ENCODE peak calls at places on chromosome 20, in seven cellular contexts. One of them, this sample, is unnamed.

GRCh38 chr20:11178946-11179654 is 505.3 kb upstream of the JAG1 start:
- DNase-seq in esophagus squamous epithelium: no peak
- DNase-seq in endodermal cell: no peak
- DNase-seq in fibroblast of lung: peak; percentile 94
- DNase-seq in spleen: no peak
- DNase-seq in tibial artery: no peak
- DNase-seq in lower lobe of right lung: no peak
- DNase-seq in this sample: no peak

GRCh38 chr20:25987073-25987927 is 290.6 kb upstream of the ZNF337 start:
- DNase-seq in endodermal cell: peak; percentile 91
- DNase-seq in fibroblast of lung: peak; percentile 11
- DNase-seq in spleen: peak; percentile 81
- DNase-seq in esophagus squamous epithelium: no peak
- DNase-seq in lower lobe of right lung: peak; percentile 53
- DNase-seq in tibial artery: peak; percentile 66
- DNase-seq in this sample: peak; percentile 57

GRCh38 chr20:47309806-47310426 is 46.6 kb downstream of the ZMYND8 start:
- DNase-seq in spleen: no peak
- DNase-seq in esophagus squamous epithelium: no peak
- DNase-seq in lower lobe of right lung: no peak
- DNase-seq in endodermal cell: no peak
- DNase-seq in fibroblast of lung: no peak
- DNase-seq in tibial artery: peak; percentile 64
- DNase-seq in this sample: no peak

GRCh38 chr20:278181-278580 is 12.4 kb downstream of the C20orf96 start:
- DNase-seq in endodermal cell: no peak
- DNase-seq in tibial artery: peak; percentile 50
- DNase-seq in lower lobe of right lung: no peak
- DNase-seq in fibroblast of lung: no peak
- DNase-seq in esophagus squamous epithelium: no peak
- DNase-seq in spleen: no peak
- DNase-seq in this sample: no peak

GRCh38 chr20:58017237-58017969 is 211.1 kb downstream of the ANKRD60 start:
- DNase-seq in lower lobe of right lung: no peak
- DNase-seq in tibial artery: no peak
- DNase-seq in fibroblast of lung: peak; percentile 89
- DNase-seq in endodermal cell: peak; percentile 15
- DNase-seq in spleen: peak; percentile 72
- DNase-seq in esophagus squamous epithelium: no peak
- DNase-seq in this sample: no peak

GRCh38 chr20:23363257-23363649 is 1.3 kb downstream of the GZF1 start:
- DNase-seq in tibial artery: no peak
- DNase-seq in spleen: no peak
- DNase-seq in esophagus squamous epithelium: no peak
- DNase-seq in fibroblast of lung: no peak
- DNase-seq in lower lobe of right lung: no peak
- DNase-seq in endodermal cell: no peak
- DNase-seq in this sample: no peak

GRCh38 chr20:38290829-38291581 is 13.0 kb upstream of the BPI start:
- DNase-seq in endodermal cell: peak; percentile 89
- DNase-seq in fibroblast of lung: peak; percentile 83
- DNase-seq in esophagus squamous epithelium: no peak
- DNase-seq in spleen: no peak
- DNase-seq in lower lobe of right lung: no peak
- DNase-seq in tibial artery: peak; percentile 72
- DNase-seq in this sample: peak; percentile 14

GRCh38 chr20:58048096-58048702 is 180.3 kb downstream of the ANKRD60 start:
- DNase-seq in esophagus squamous epithelium: no peak
- DNase-seq in fibroblast of lung: peak; percentile 58
- DNase-seq in endodermal cell: peak; percentile 86
- DNase-seq in lower lobe of right lung: no peak
- DNase-seq in tibial artery: no peak
- DNase-seq in spleen: no peak
- DNase-seq in this sample: peak; percentile 2

GRCh38 chr20:58448958-58449357 is 59.9 kb downstream of the VAPB start:
- DNase-seq in lower lobe of right lung: no peak
- DNase-seq in fibroblast of lung: no peak
- DNase-seq in esophagus squamous epithelium: no peak
- DNase-seq in tibial artery: no peak
- DNase-seq in endodermal cell: peak; percentile 70
- DNase-seq in spleen: no peak
- DNase-seq in this sample: no peak

GRCh38 chr20:16256981-16257380 is 316.3 kb downstream of the KIF16B start:
- DNase-seq in spleen: no peak
- DNase-seq in lower lobe of right lung: no peak
- DNase-seq in esophagus squamous epithelium: no peak
- DNase-seq in tibial artery: no peak
- DNase-seq in fibroblast of lung: no peak
- DNase-seq in endodermal cell: peak; percentile 13
- DNase-seq in this sample: no peak

GRCh38 chr20:51425347-51426106 is 117.0 kb downstream of the NFATC2 start:
- DNase-seq in tibial artery: no peak
- DNase-seq in fibroblast of lung: no peak
- DNase-seq in spleen: peak; percentile 79
- DNase-seq in lower lobe of right lung: no peak
- DNase-seq in endodermal cell: no peak
- DNase-seq in esophagus squamous epithelium: no peak
- DNase-seq in this sample: no peak
- H3K4me1 ChIP-seq in tibial artery: peaks cover 17% of the 10 kb centered on the region
- H3K4me1 ChIP-seq in fibroblast of lung: no peaks in the 10 kb centered on the region
- H3K4me1 ChIP-seq in spleen: peaks cover 11% of the 10 kb centered on the region
- H3K4me1 ChIP-seq in lower lobe of right lung: peaks cover 18% of the 10 kb centered on the region
- H3K4me1 ChIP-seq in endodermal cell: no peaks in the 10 kb centered on the region
- H3K4me1 ChIP-seq in esophagus squamous epithelium: peaks cover 14% of the 10 kb centered on the region
- H3K4me1 ChIP-seq in this sample: peaks cover 36% of the 10 kb centered on the region

GRCh38 chr20:53513489-53514298 is 79.9 kb downstream of the ZNF217 start:
- DNase-seq in fibroblast of lung: peak; percentile 51
- DNase-seq in lower lobe of right lung: no peak
- DNase-seq in tibial artery: no peak
- DNase-seq in esophagus squamous epithelium: no peak
- DNase-seq in endodermal cell: no peak
- DNase-seq in spleen: no peak
- DNase-seq in this sample: no peak
- H3K36me3 ChIP-seq in fibroblast of lung: no peaks in the 10 kb centered on the region
- H3K36me3 ChIP-seq in lower lobe of right lung: no peaks in the 10 kb centered on the region
- H3K36me3 ChIP-seq in tibial artery: no peaks in the 10 kb centered on the region
- H3K36me3 ChIP-seq in esophagus squamous epithelium: no peaks in the 10 kb centered on the region
- H3K36me3 ChIP-seq in endodermal cell: no peaks in the 10 kb centered on the region
- H3K36me3 ChIP-seq in spleen: no peaks in the 10 kb centered on the region
- H3K36me3 ChIP-seq in this sample: no peaks in the 10 kb centered on the region

GRCh38 chr20:4812216-4812615 is 90.5 kb downstream of the PRND start:
- DNase-seq in spleen: no peak
- DNase-seq in lower lobe of right lung: no peak
- DNase-seq in fibroblast of lung: no peak
- DNase-seq in tibial artery: no peak
- DNase-seq in endodermal cell: no peak
- DNase-seq in esophagus squamous epithelium: no peak
- DNase-seq in this sample: no peak

GRCh38 chr20:4812641-4813075 is 90.9 kb downstream of the PRND start:
- DNase-seq in lower lobe of right lung: no peak
- DNase-seq in endodermal cell: no peak
- DNase-seq in tibial artery: no peak
- DNase-seq in spleen: peak; percentile 87
- DNase-seq in esophagus squamous epithelium: no peak
- DNase-seq in fibroblast of lung: no peak
- DNase-seq in this sample: no peak

GRCh38 chr20:4814696-4815252 is 93.1 kb downstream of the PRND start:
- DNase-seq in spleen: peak; percentile 93
- DNase-seq in endodermal cell: no peak
- DNase-seq in fibroblast of lung: no peak
- DNase-seq in esophagus squamous epithelium: peak; percentile 51
- DNase-seq in tibial artery: peak; percentile 69
- DNase-seq in lower lobe of right lung: peak; percentile 76
- DNase-seq in this sample: peak; percentile 68

GRCh38 chr20:4813839-4814695 is 92.4 kb downstream of the PRND start:
- DNase-seq in fibroblast of lung: no peak
- DNase-seq in lower lobe of right lung: no peak
- DNase-seq in spleen: peak; percentile 88
- DNase-seq in tibial artery: peak; percentile 66
- DNase-seq in endodermal cell: peak; percentile 32
- DNase-seq in esophagus squamous epithelium: peak; percentile 31
- DNase-seq in this sample: peak; percentile 38

DNA sequence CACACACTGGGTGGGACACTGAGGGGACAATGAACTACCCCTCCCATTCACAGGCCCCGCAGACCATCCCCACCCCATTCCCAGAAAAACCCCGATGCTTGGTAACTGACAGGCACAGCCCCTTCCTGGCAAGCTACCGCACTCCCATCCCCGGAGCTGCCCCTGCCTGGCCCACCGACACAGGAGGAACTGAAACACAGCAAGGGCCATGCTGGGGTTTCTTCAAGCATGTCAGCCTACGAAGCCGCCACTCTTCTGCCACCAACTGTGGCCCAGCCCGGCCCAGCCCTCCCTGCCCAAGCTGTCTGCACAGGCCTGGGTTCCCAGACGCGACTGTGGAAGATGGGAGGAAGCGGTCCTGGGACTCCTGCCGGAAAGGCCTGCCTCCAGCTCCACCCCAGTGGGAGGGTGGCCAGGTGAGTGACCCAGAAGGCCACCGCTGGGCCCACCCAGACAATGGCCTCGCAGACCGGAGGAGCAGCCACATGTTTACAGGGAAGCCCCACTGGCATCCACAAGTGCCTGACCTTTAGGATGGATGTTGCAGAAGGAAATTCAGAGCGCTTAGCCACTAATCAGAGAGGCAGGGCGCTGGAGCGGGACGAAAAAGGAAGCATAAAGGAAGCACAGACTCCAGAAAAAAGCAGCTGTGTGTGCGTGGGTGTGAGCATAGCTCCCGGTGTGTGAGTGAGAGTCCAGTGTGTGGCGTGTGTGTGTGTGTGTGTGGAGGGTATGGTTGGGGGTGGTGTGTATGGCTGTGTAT is 91.5 kb downstream of the PRND start:
- DNase-seq in esophagus squamous epithelium: no peak
- DNase-seq in lower lobe of right lung: no peak
- DNase-seq in fibroblast of lung: no peak
- DNase-seq in tibial artery: peak; percentile 64
- DNase-seq in endodermal cell: no peak
- DNase-seq in spleen: peak; percentile 93
- DNase-seq in this sample: no peak
- H3K4me1 ChIP-seq in esophagus squamous epithelium: peaks cover 68% of the 10 kb centered on the region
- H3K4me1 ChIP-seq in lower lobe of right lung: peaks cover 78% of the 10 kb centered on the region
- H3K4me1 ChIP-seq in fibroblast of lung: no peaks in the 10 kb centered on the region
- H3K4me1 ChIP-seq in tibial artery: no peaks in the 10 kb centered on the region
- H3K4me1 ChIP-seq in endodermal cell: peaks cover 4% of the 10 kb centered on the region
- H3K4me1 ChIP-seq in spleen: peaks cover 69% of the 10 kb centered on the region
- H3K4me1 ChIP-seq in this sample: peaks cover 70% of the 10 kb centered on the region

DNA sequence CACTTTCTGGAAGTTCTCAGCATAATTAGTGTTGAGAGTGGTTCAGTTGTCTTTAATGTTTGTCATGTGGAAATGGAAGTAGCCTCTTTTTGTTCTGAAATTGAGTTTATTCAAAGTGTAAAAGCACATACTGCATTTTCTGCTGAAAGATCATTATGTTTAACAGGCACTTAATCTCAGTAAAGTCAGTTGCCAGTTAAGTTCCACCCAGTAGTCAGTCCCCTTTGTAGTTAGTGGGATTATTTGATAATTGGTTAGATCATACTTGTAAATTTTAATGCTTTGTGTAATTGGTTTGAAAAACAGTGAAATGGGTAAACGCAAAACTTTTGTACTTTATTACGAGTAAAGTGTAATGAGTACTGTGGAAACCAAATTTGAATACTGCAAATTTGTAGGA is 4.2 kb downstream of the SRSF6 start:
- DNase-seq in spleen: no peak
- DNase-seq in lower lobe of right lung: no peak
- DNase-seq in fibroblast of lung: no peak
- DNase-seq in endodermal cell: no peak
- DNase-seq in tibial artery: no peak
- DNase-seq in esophagus squamous epithelium: no peak
- DNase-seq in this sample: no peak
- H3K36me3 ChIP-seq in spleen: peaks cover 55% of the 10 kb centered on the region
- H3K36me3 ChIP-seq in lower lobe of right lung: peaks cover 80% of the 10 kb centered on the region
- H3K36me3 ChIP-seq in fibroblast of lung: peaks cover 20% of the 10 kb centered on the region
- H3K36me3 ChIP-seq in endodermal cell: peaks cover 80% of the 10 kb centered on the region
- H3K36me3 ChIP-seq in tibial artery: peaks cover 71% of the 10 kb centered on the region
- H3K36me3 ChIP-seq in esophagus squamous epithelium: peaks cover 6% of the 10 kb centered on the region
- H3K36me3 ChIP-seq in this sample: peaks cover 74% of the 10 kb centered on the region

GRCh38 chr20:1371830-1372539 is 20.9 kb downstream of the FKBP1A start:
- DNase-seq in fibroblast of lung: no peak
- DNase-seq in esophagus squamous epithelium: no peak
- DNase-seq in endodermal cell: no peak
- DNase-seq in tibial artery: no peak
- DNase-seq in spleen: no peak
- DNase-seq in lower lobe of right lung: no peak
- DNase-seq in this sample: no peak
- H3K4me1 ChIP-seq in fibroblast of lung: peaks cover 18% of the 10 kb centered on the region
- H3K4me1 ChIP-seq in esophagus squamous epithelium: peaks cover 71% of the 10 kb centered on the region
- H3K4me1 ChIP-seq in endodermal cell: peaks cover 6% of the 10 kb centered on the region
- H3K4me1 ChIP-seq in tibial artery: peaks cover 10% of the 10 kb centered on the region
- H3K4me1 ChIP-seq in spleen: peaks cover 49% of the 10 kb centered on the region
- H3K4me1 ChIP-seq in lower lobe of right lung: peaks cover 80% of the 10 kb centered on the region
- H3K4me1 ChIP-seq in this sample: peaks cover 4% of the 10 kb centered on the region

DNA sequence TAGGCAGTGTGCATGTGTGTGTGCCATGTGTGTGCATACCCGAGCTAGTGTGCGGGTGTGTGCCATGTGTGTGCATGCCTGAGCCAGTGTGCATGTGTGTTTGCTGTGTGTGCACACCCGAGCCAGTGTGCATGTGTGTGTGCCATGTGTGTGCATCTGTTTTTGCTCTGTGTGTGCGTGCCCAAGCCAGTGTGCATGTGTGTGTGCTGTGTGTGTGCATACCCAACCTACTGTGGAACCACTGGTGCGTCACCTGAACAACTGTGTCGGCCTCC is 5.7 kb downstream of the RBBP8NL start:
- DNase-seq in endodermal cell: no peak
- DNase-seq in fibroblast of lung: no peak
- DNase-seq in esophagus squamous epithelium: no peak
- DNase-seq in tibial artery: no peak
- DNase-seq in lower lobe of right lung: no peak
- DNase-seq in spleen: no peak
- DNase-seq in this sample: no peak
- H3K36me3 ChIP-seq in endodermal cell: no peaks in the 10 kb centered on the region
- H3K36me3 ChIP-seq in fibroblast of lung: no peaks in the 10 kb centered on the region
- H3K36me3 ChIP-seq in esophagus squamous epithelium: no peaks in the 10 kb centered on the region
- H3K36me3 ChIP-seq in tibial artery: no peaks in the 10 kb centered on the region
- H3K36me3 ChIP-seq in lower lobe of right lung: no peaks in the 10 kb centered on the region
- H3K36me3 ChIP-seq in spleen: no peaks in the 10 kb centered on the region
- H3K36me3 ChIP-seq in this sample: no peaks in the 10 kb centered on the region

GRCh38 chr20:32681175-32682084 is 7.7 kb upstream of the C20orf203 start:
- DNase-seq in spleen: no peak
- DNase-seq in lower lobe of right lung: no peak
- DNase-seq in esophagus squamous epithelium: no peak
- DNase-seq in fibroblast of lung: peak; percentile 44
- DNase-seq in endodermal cell: peak; percentile 91
- DNase-seq in tibial artery: no peak
- DNase-seq in this sample: no peak

GRCh38 chr20:32682508-32682987 is 8.8 kb upstream of the C20orf203 start:
- DNase-seq in lower lobe of right lung: no peak
- DNase-seq in endodermal cell: no peak
- DNase-seq in fibroblast of lung: no peak
- DNase-seq in tibial artery: no peak
- DNase-seq in spleen: no peak
- DNase-seq in esophagus squamous epithelium: no peak
- DNase-seq in this sample: no peak

GRCh38 chr20:32686530-32687179 is 12.9 kb upstream of the C20orf203 start:
- DNase-seq in lower lobe of right lung: no peak
- DNase-seq in fibroblast of lung: no peak
- DNase-seq in spleen: no peak
- DNase-seq in esophagus squamous epithelium: no peak
- DNase-seq in endodermal cell: no peak
- DNase-seq in tibial artery: no peak
- DNase-seq in this sample: no peak

GRCh38 chr20:32687180-32687532 is 13.4 kb upstream of the C20orf203 start:
- DNase-seq in lower lobe of right lung: no peak
- DNase-seq in esophagus squamous epithelium: no peak
- DNase-seq in spleen: no peak
- DNase-seq in fibroblast of lung: no peak
- DNase-seq in endodermal cell: no peak
- DNase-seq in tibial artery: no peak
- DNase-seq in this sample: no peak

GRCh38 chr20:32685541-32686529 is 12.1 kb upstream of the C20orf203 start:
- DNase-seq in fibroblast of lung: peak; percentile 87
- DNase-seq in lower lobe of right lung: no peak
- DNase-seq in esophagus squamous epithelium: no peak
- DNase-seq in tibial artery: no peak
- DNase-seq in endodermal cell: no peak
- DNase-seq in spleen: no peak
- DNase-seq in this sample: no peak
- H3K4me1 ChIP-seq in fibroblast of lung: no peaks in the 10 kb centered on the region
- H3K4me1 ChIP-seq in lower lobe of right lung: peaks cover 15% of the 10 kb centered on the region
- H3K4me1 ChIP-seq in esophagus squamous epithelium: peaks cover 22% of the 10 kb centered on the region
- H3K4me1 ChIP-seq in tibial artery: no peaks in the 10 kb centered on the region
- H3K4me1 ChIP-seq in endodermal cell: peaks cover 7% of the 10 kb centered on the region
- H3K4me1 ChIP-seq in spleen: peaks cover 3% of the 10 kb centered on the region
- H3K4me1 ChIP-seq in this sample: no peaks in the 10 kb centered on the region

This sample was measured in CD4-positive, CD25-positive, alpha-beta regulatory T cell.